ENCODE peak calls at places on chromosomes 16 and 17, in seven cellular contexts. B, Z, R, E, J, T and F are unnamed samples. For H3K4me1, the result is how much of the 10 kb centered on the place peaks cover.

GRCh38 chr17:13353590-13353989 is 248.1 kb downstream of the HS3ST3A1 start:
- DNase-seq in T (peak), R (no peak), B (no peak), J (no peak), E (peak), Z (no peak), F (no peak)

GRCh38 chr16:56673916-56674315 is 4.3 kb downstream of the MT1H start:
- DNase-seq in J (peak), R (peak), B (no peak), Z (no peak), T (peak), E (no peak), F (peak)

GRCh38 chr17:74199306-74200092 is 4.0 kb upstream of the RPL38 start:
- DNase-seq in J (peak), E (peak), Z (peak), R (peak), T (no peak), B (no peak), F (no peak)

GRCh38 chr17:73609688-73610210 is 34.5 kb downstream of the SDK2 start:
- DNase-seq in E (no peak), Z (no peak), B (no peak), T (no peak), R (no peak), J (no peak), F (no peak)

GRCh38 chr16:64964126-64964540 is 157.7 kb downstream of the CDH11 start:
- DNase-seq in E (no peak), T (peak), J (no peak), R (no peak), Z (no peak), B (no peak), F (no peak)

GRCh38 chr16:53281280-53281679 is 153.0 kb upstream of the RBL2 start:
- DNase-seq in Z (no peak), T (no peak), E (no peak), R (no peak), B (no peak), J (no peak), F (no peak)

GRCh38 chr16:66873685-66874055 is 6.6 kb upstream of the PDP2 start:
- DNase-seq in T (no peak), R (no peak), J (no peak), E (no peak), B (no peak), Z (no peak), F (no peak)

GRCh38 chr16:8887952-8888560 is 5.9 kb downstream of the LITAFD start:
- DNase-seq in J (peak), R (peak), T (peak), Z (peak), B (no peak), E (peak), F (peak)

GRCh38 chr17:83137523-83137922 is 58.1 kb downstream of the METRNL start:
- DNase-seq in B (peak), J (no peak), T (no peak), E (peak), R (no peak), Z (no peak), F (no peak)

GRCh38 chr17:8072727-8073461 is 14.6 kb downstream of the ALOX12B start:
- DNase-seq in E (no peak), B (no peak), Z (no peak), J (no peak), T (no peak), R (no peak), F (no peak)

GRCh38 chr16:67939507-67940435 is 3.1 kb upstream of the PSMB10 start:
- DNase-seq in E (no peak), R (no peak), T (no peak), B (peak), J (peak), Z (peak), F (peak)

GRCh38 chr16:24681793-24682192 is 47.7 kb upstream of the TNRC6A start:
- DNase-seq in E (no peak), T (peak), Z (no peak), J (no peak), R (peak), B (no peak), F (no peak)

GRCh38 chr16:2507679-2508064 is 6.1 kb upstream of the ATP6V0C start:
- DNase-seq in J (no peak), T (no peak), E (peak), B (no peak), R (no peak), Z (no peak), F (no peak)

GRCh38 chr17:78252111-78252634 is 20.7 kb downstream of the TMEM235 start:
- DNase-seq in B (no peak), E (peak), R (no peak), Z (no peak), J (no peak), T (no peak), F (no peak)

GRCh38 chr16:89060207-89060794 is 33.4 kb upstream of the ACSF3 start:
- DNase-seq in Z (no peak), R (no peak), B (no peak), J (no peak), T (no peak), E (no peak), F (no peak)

GRCh38 chr16:35596467-35596866 is 2137.1 kb downstream of the TP53TG3F start:
- DNase-seq in B (no peak), E (no peak), T (no peak), Z (no peak), J (no peak), R (no peak), F (no peak)

GRCh38 chr17:16352303-16352837 is 899 bp downstream of the CENPV start:
- DNase-seq in R (peak), T (peak), B (peak), Z (no peak), E (no peak), J (peak), F (no peak)

GRCh38 chr16:68426355-68426652 is 22.0 kb downstream of the SMPD3 start:
- DNase-seq in E (no peak), J (no peak), Z (no peak), R (no peak), T (no peak), B (no peak), F (no peak)

GRCh38 chr16:74842413-74842812 is 67.8 kb upstream of the FA2H start:
- DNase-seq in J (no peak), T (no peak), E (no peak), Z (no peak), R (no peak), B (no peak), F (peak)

GRCh38 chr17:51018541-51018940 is 102.1 kb downstream of the SPAG9 start:
- DNase-seq in E (no peak), B (no peak), J (no peak), Z (no peak), R (no peak), T (no peak), F (no peak)

GRCh38 chr16:31093132-31093703 is 1.4 kb downstream of the VKORC1 start:
- DNase-seq in T (peak), J (no peak), Z (no peak), E (no peak), B (no peak), R (peak), F (no peak)

GRCh38 chr17:46837521-46837920 is 13.9 kb upstream of the WNT9B start:
- DNase-seq in E (no peak), R (no peak), J (no peak), Z (no peak), B (no peak), T (no peak), F (no peak)

GRCh38 chr17:57004944-57005579 is 27.1 kb downstream of the SCPEP1 start:
- DNase-seq in E (no peak), J (peak), Z (no peak), B (no peak), T (no peak), R (no peak), F (no peak)

GRCh38 chr16:381788-382717 is at the start of gene PGAP6:
- DNase-seq in J (peak), E (peak), T (peak), B (peak), Z (peak), R (no peak), F (peak)

GRCh38 chr16:28168991-28169554 is 42.7 kb downstream of the XPO6 start:
- DNase-seq in J (no peak), Z (no peak), T (no peak), B (no peak), R (no peak), E (no peak), F (no peak)

DNA sequence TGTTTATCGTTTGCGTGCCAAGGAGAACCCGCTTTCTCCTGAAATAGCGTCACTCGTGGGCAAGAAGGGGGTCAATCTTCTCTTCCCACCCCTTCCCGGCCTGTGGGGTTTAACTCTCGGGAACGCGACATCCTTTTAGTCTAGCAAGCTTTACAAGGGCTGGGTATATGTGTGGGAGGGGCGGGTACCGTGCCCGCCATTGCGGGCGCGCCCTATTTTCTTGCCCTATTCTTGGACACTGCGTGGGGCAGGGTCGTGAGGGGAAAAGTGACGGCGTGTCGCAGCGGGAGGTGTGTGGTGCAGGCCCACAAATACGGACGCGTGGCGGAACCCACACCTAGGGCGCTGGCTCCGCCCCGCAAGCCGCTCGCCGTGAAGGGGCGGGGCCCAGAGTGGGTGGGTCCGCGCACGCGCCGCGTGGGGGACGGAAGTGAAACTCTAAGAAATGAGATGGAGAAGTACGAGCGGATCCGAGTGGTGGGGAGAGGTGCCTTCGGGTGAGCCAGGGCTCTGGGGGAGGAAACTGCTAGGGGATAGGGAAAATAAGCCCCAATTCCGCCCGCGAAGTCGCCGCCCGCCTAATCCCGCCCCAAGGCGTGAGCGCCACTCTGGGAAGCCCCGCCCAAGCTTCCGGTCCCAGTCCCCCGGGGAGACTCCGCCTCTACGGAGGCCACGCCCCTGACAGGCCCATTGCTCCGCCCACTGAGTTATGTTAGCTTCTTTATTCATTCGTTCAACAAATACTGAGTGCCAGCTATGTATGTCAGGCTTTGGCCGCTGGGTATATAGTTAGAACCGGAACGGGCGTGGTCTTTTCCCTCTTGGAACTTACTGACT is at the start of gene NEK8:
- DNase-seq in T (peak), Z (peak), R (peak), E (peak), J (peak), B (peak), F (peak)
- TF ChIP-seq POLR2A in T (peak), Z (peak), R (peak), E (peak), J (peak), B (peak), F (peak)

GRCh38 chr17:42272576-42272975 is 3.6 kb downstream of the STAT5B start:
- DNase-seq in R (no peak), E (no peak), Z (no peak), B (no peak), J (no peak), T (no peak), F (no peak)
- H3K4me3 ChIP-seq in R (no peak), E (no peak), Z (no peak), B (no peak), J (no peak), T (no peak), F (no peak)

DNA sequence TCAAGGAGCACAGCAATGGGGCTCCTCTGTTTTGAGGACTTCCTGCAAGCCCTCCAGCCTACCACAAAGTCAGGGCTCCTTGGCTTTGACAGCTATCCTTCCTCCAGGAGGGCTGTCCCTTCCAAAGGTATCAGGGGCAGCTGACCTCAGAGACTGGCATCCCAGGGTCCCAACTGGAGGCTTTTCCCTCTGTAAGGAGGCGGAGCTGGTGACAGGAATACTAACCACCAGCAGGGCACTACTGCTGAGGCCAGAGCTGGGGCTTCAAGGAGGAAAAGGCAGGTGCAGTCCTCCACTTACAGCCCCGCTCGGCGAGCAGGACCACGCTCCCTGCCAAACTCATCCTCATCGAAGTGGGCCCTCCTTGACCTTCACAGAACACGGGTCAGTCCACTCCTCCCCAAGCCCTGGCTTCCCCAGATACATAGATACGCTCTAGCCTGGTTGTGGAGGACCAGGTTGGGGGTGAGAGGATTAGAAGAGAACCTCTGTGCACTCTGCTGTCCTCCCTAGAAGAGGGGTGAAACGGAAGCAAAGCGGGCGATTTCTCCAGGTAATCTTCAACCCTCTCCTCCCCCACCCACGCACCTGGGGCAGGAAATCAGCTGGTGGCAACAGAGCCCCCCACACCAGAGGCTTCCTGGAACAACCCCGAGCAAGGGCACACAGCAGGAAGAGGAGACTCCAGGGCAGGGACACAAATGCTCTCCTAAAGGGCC is 20.5 kb downstream of the ST3GAL2 start:
- DNase-seq in R (no peak), J (no peak), B (no peak), E (no peak), T (no peak), Z (no peak), F (no peak)
- H3K4me1 ChIP-seq in R (half or more), J (under half), B (under half), E (under half), T (under half), Z (under half), F (under half)

GRCh38 chr16:12758670-12759558 is 44.8 kb downstream of the CPPED1 start:
- DNase-seq in R (peak), E (no peak), T (no peak), Z (no peak), B (no peak), J (no peak), F (no peak)
- TF ChIP-seq POLR2A in R (no peak), E (no peak), T (no peak), Z (no peak), B (no peak), J (no peak), F (no peak)

GRCh38 chr16:4266372-4266771 is 6.5 kb downstream of the TFAP4 start:
- DNase-seq in J (no peak), Z (no peak), B (no peak), E (no peak), T (no peak), R (peak), F (no peak)
- H3K4me3 ChIP-seq in J (no peak), Z (no peak), B (no peak), E (no peak), T (no peak), R (no peak), F (no peak)